ENCODE peak calls at places on chromosomes 7 and 10, in nine cellular contexts. S is CD8-positive, alpha-beta T cell; G is fibroblast of the aortic adventitia; V is AG09309; Z is cardiac fibroblast; Y is PC-3; U is BE2C; O is fibroblast of mammary gland; D is fibroblast of pulmonary artery. C is an unnamed sample.

GRCh38 chr10:117541909-117542705 is 439 bp upstream of the EMX2 start:
- DNase-seq in S (no peak), G (peak), V (peak), Z (peak), Y (no peak), U (peak), O (peak), D (peak), C (peak)

GRCh38 chr10:58998924-58999713 is 177.3 kb upstream of the PHYHIPL start:
- DNase-seq in S (no peak), G (peak), V (no peak), Z (no peak), Y (no peak), U (no peak), O (peak), D (no peak), C (peak)

GRCh38 chr10:78634835-78635234 is 433.9 kb upstream of the ZMIZ1 start:
- DNase-seq in S (no peak), G (peak), V (no peak), Z (no peak), Y (no peak), U (no peak), O (no peak), D (peak), C (peak)

GRCh38 chr7:70734436-70734835 is 397.5 kb upstream of the GALNT17 start:
- DNase-seq in S (no peak), G (peak), V (peak), Z (no peak), Y (no peak), U (no peak), O (no peak), D (no peak), C (no peak)

GRCh38 chr7:4765776-4766490 is 9.5 kb upstream of the AP5Z1 start:
- DNase-seq in S (no peak), G (no peak), V (no peak), Z (no peak), Y (no peak), U (no peak), O (no peak), D (no peak), C (no peak)

GRCh38 chr10:34092891-34093290 is 722.2 kb downstream of the PARD3 start:
- DNase-seq in S (no peak), G (peak), V (peak), Z (peak), Y (peak), U (no peak), O (peak), D (no peak), C (peak)

GRCh38 chr10:79413196-79413595 is 32.2 kb downstream of the ZCCHC24 start:
- DNase-seq in S (no peak), G (no peak), V (no peak), Z (peak), Y (peak), U (no peak), O (peak), D (no peak), C (no peak)

GRCh38 chr7:137109966-137110930 is 233.3 kb downstream of the PTN start:
- DNase-seq in S (no peak), G (peak), V (no peak), Z (peak), Y (peak), U (peak), O (peak), D (peak), C (peak)

GRCh38 chr7:153193144-153193595 is 433.6 kb downstream of the ACTR3B start:
- DNase-seq in S (no peak), G (no peak), V (no peak), Z (peak), Y (peak), U (peak), O (no peak), D (no peak), C (no peak)

DNA sequence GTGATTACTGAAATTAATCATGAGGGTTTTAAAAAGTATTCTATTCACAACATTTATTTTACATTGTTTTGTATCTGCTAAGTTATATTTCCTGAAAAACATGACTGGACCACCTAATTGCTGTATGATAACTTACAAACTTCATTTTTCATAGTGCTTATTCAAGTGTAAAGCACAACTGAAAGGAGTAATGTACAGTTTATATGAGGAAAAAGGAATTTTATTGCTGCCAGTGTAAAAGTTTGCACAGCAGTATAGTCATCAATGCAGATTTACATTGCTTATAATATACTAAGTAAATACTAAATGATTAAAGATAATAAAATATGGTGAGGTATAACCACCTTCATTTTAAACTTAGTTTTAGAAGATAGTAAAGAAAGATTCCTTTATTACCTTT is 4.0 kb downstream of the PTEN start:
- DNase-seq in S (no peak), G (no peak), V (no peak), Z (no peak), Y (peak), U (no peak), O (no peak), D (no peak), C (no peak)
- H3K4me3 ChIP-seq in S (peak), G (peak), V (peak), Z (peak), Y (peak), U (peak), O (peak), D (peak), C (peak)

GRCh38 chr10:3935933-3936359 is 150.9 kb upstream of the KLF6 start:
- DNase-seq in S (no peak), G (no peak), V (no peak), Z (peak), Y (peak), U (no peak), O (no peak), D (peak), C (peak)

GRCh38 chr10:3936422-3937040 is 151.5 kb upstream of the KLF6 start:
- DNase-seq in S (no peak), G (no peak), V (no peak), Z (no peak), Y (no peak), U (no peak), O (no peak), D (no peak), C (no peak)

GRCh38 chr10:3933733-3934132 is 148.7 kb upstream of the KLF6 start:
- DNase-seq in S (no peak), G (no peak), V (no peak), Z (no peak), Y (no peak), U (no peak), O (no peak), D (no peak), C (no peak)

GRCh38 chr10:3932597-3933380 is 147.8 kb upstream of the KLF6 start:
- DNase-seq in S (no peak), G (no peak), V (no peak), Z (no peak), Y (no peak), U (no peak), O (no peak), D (no peak), C (no peak)

DNA sequence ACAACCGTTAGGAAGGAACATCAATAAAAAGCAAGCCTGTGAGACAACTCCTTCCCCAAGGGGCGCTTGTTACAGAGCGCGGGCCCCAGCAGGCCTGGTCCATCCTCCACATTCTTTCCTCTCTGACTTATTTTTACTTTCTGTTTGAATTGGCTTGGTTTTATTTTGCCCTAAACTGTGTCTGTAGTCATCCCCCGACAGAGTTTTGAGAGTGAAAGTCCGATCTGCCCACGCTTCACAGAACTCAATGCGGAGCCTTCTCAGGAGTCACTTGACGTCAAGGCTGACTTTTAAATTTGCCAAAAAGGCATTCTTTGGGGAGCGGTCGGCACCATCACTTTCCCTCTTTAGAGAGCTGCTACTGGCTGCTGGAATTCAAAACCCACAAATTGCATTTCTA is 150.1 kb upstream of the KLF6 start:
- DNase-seq in S (no peak), G (peak), V (peak), Z (peak), Y (no peak), U (no peak), O (peak), D (peak), C (peak)
- TF ChIP-seq CTCF in S (no peak), G (peak), V (peak), Z (peak), Y (no peak), U (no peak), O (peak), D (peak), C (peak)

GRCh38 chr10:62635127-62635526 is 169.4 kb upstream of the ADO start:
- DNase-seq in S (no peak), G (no peak), V (no peak), Z (no peak), Y (no peak), U (no peak), O (no peak), D (no peak), C (no peak)

GRCh38 chr10:62636825-62637248 is 167.7 kb upstream of the ADO start:
- DNase-seq in S (peak), G (no peak), V (no peak), Z (no peak), Y (peak), U (no peak), O (no peak), D (no peak), C (no peak)

GRCh38 chr10:62638062-62638477 is 166.4 kb upstream of the ADO start:
- DNase-seq in S (peak), G (peak), V (no peak), Z (peak), Y (no peak), U (no peak), O (peak), D (peak), C (peak)

GRCh38 chr10:62639139-62639538 is 165.4 kb upstream of the ADO start:
- DNase-seq in S (no peak), G (no peak), V (no peak), Z (no peak), Y (no peak), U (no peak), O (no peak), D (no peak), C (no peak)

GRCh38 chr10:62637249-62638061 is 167.1 kb upstream of the ADO start:
- DNase-seq in S (peak), G (peak), V (no peak), Z (peak), Y (peak), U (no peak), O (peak), D (peak), C (peak)
- H3K4me3 ChIP-seq in S (peak), G (peak), V (peak), Z (peak), Y (peak), U (no peak), O (no peak), D (peak), C (peak)

GRCh38 chr7:51366930-51367613 is 50.5 kb upstream of the COBL start:
- DNase-seq in S (no peak), G (peak), V (peak), Z (peak), Y (peak), U (peak), O (peak), D (peak), C (peak)

GRCh38 chr7:51374936-51375335 is 58.3 kb upstream of the COBL start:
- DNase-seq in S (no peak), G (no peak), V (no peak), Z (no peak), Y (peak), U (no peak), O (no peak), D (no peak), C (no peak)

GRCh38 chr7:51366172-51366728 is 49.6 kb upstream of the COBL start:
- DNase-seq in S (no peak), G (no peak), V (no peak), Z (no peak), Y (no peak), U (no peak), O (no peak), D (no peak), C (no peak)

GRCh38 chr7:51367614-51367968 is 51.0 kb upstream of the COBL start:
- DNase-seq in S (no peak), G (no peak), V (no peak), Z (no peak), Y (no peak), U (no peak), O (no peak), D (no peak), C (no peak)

DNA sequence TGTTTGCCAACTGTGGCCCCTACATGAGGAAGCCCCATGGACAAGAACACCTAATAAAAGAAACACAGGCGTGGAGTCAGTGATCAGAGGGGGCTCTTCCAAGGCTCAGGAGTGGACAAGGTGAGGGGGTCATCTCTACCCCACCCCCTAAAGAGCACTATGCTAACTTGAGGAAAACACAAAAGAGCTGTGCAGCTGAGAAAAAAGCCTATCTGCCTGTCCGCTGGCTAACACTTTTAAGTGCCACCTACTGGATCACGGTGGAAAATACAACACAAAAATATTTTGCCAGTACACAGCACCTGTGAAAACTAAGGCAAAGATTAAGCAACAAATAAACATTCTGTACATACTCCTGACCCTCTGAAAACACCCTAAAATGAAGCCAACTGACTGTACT is 53.1 kb upstream of the COBL start:
- DNase-seq in S (no peak), G (peak), V (no peak), Z (peak), Y (peak), U (no peak), O (no peak), D (peak), C (no peak)
- TF ChIP-seq CTCF in S (no peak), G (peak), V (peak), Z (peak), Y (peak), U (peak), O (peak), D (peak), C (peak)

GRCh38 chr10:68957654-68958053 is 1.7 kb downstream of the DDX21 start:
- DNase-seq in S (no peak), G (peak), V (no peak), Z (peak), Y (peak), U (no peak), O (peak), D (peak), C (peak)
- H3K4me3 ChIP-seq in S (peak), G (peak), V (peak), Z (peak), Y (peak), U (peak), O (peak), D (peak), C (peak)

DNA sequence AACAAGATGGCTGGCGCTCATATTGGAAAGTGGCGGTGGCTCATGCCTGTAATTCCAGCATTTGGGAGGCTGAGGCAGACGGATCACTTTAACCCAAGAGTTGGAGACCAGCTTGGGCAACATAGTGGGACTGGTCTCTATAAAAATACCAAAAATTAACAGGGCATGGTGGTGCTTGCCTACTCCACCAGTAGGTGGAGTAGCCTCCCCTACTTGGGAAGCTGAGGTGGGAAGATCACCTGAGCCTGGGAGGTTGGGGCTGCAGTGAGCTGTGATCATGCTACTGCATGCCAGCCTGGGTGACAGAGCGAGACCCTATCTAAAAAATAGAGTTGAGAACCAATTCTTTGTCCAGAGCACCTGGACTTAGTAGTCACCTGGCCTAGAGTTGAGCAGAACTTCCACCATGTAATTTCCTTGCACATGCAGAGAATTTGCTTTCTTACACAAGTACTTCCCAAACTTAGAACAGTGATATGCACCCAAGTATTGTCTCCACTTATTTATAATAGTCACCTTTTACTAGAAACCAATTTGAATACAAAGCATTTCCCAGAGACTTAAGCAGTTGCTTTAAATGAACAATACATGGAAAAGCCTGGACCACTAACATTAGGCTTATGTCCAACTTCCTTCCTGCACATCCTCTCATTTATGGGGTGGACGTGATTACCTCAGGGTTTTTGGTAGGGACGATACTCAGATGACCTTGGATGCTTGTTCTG is 15.9 kb downstream of the LAMB4 start:
- DNase-seq in S (no peak), G (no peak), V (no peak), Z (peak), Y (peak), U (peak), O (no peak), D (peak), C (no peak)
- TF ChIP-seq CTCF in S (peak), G (peak), V (peak), Z (peak), Y (peak), U (peak), O (peak), D (peak), C (peak)

GRCh38 chr7:25859412-25859704 is 292.6 kb upstream of the NFE2L3 start:
- DNase-seq in S (no peak), G (no peak), V (no peak), Z (no peak), Y (no peak), U (no peak), O (no peak), D (no peak), C (no peak)

GRCh38 chr7:25857376-25858067 is 294.5 kb upstream of the NFE2L3 start:
- DNase-seq in S (no peak), G (no peak), V (no peak), Z (peak), Y (peak), U (no peak), O (peak), D (no peak), C (peak)

GRCh38 chr7:25858562-25859411 is 293.2 kb upstream of the NFE2L3 start:
- DNase-seq in S (no peak), G (no peak), V (no peak), Z (no peak), Y (no peak), U (no peak), O (no peak), D (no peak), C (no peak)

GRCh38 chr7:25859732-25860131 is 292.3 kb upstream of the NFE2L3 start:
- DNase-seq in S (no peak), G (no peak), V (no peak), Z (no peak), Y (no peak), U (no peak), O (no peak), D (no peak), C (no peak)

DNA sequence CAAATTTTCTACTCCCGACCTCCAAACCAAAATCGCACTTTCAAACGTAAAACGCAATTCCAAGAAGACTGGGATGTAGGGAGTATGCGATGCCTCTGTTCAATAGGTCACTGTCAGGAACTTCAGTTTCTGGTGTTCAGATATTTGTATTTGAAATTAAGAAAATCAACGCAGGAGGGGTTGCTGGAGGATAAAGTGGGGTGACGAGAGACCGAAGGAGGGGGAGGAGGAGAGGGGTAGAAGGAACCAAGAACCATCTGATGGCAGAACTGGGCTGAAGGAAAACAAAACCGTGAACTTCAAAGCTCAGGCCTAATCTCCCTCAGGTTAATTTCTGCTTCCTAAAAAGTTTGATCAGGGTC is 293.8 kb upstream of the NFE2L3 start:
- DNase-seq in S (no peak), G (no peak), V (no peak), Z (no peak), Y (no peak), U (no peak), O (no peak), D (no peak), C (no peak)
- H3K4me3 ChIP-seq in S (no peak), G (no peak), V (no peak), Z (no peak), Y (peak), U (no peak), O (no peak), D (no peak), C (no peak)

GRCh38 chr10:3069876-3070275 is 2.5 kb downstream of the PFKP start:
- DNase-seq in S (no peak), G (no peak), V (no peak), Z (no peak), Y (no peak), U (no peak), O (no peak), D (no peak), C (no peak)

GRCh38 chr10:3068968-3069737 is 1.8 kb downstream of the PFKP start:
- DNase-seq in S (no peak), G (no peak), V (no peak), Z (no peak), Y (no peak), U (peak), O (no peak), D (peak), C (peak)

GRCh38 chr10:3067859-3068179 is 471 bp downstream of the PFKP start:
- DNase-seq in S (no peak), G (no peak), V (no peak), Z (no peak), Y (no peak), U (no peak), O (no peak), D (no peak), C (no peak)

GRCh38 chr10:3067045-3067858 is at the start of gene PFKP:
- DNase-seq in S (peak), G (no peak), V (no peak), Z (no peak), Y (no peak), U (peak), O (no peak), D (no peak), C (no peak)

DNA sequence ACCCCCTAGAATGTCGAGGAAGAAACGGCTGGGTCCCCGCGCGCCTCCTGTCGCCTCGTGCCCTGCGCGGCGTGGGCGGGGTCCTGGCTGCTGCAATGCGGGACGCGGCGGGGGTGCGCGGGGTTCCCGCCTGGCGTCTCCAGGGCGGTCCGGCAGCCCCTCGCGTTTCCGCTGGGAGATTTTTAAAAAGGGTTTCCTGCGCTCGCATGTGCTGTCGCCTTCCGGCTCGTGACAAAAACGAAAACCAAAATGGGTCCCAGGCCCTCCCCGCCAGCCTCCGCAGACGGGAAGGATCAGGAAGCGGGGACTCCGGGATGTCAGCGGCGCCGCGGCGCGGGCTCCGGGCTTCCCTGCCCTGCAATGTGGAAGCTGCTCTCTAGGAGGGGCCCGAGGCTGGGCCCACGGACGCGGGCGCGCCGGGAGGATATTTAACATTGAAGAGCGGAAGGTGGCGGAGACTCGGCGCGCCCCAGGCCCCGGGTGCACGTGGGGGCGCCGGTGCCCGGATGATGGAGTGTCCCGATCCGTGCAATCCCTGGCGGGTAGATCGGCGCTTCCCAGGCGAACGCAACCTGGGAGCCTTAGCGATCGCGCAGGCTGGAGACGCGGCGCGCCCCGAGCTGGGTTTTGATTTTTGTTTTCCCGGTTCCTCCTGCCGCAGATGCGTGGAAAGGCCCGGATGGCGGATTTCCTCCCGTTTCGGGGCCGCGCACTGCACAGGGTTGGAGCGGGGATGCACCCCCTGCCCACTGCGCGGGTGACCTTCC is 1.0 kb downstream of the PFKP start:
- DNase-seq in S (peak), G (peak), V (no peak), Z (peak), Y (peak), U (peak), O (peak), D (peak), C (peak)
- TF ChIP-seq CTCF in S (no peak), G (peak), V (peak), Z (peak), Y (no peak), U (peak), O (peak), D (peak), C (peak)

GRCh38 chr7:121328508-121329459 is at the start of gene WNT16:
- DNase-seq in S (no peak), G (no peak), V (no peak), Z (no peak), Y (no peak), U (peak), O (no peak), D (no peak), C (no peak)
- H3K4me3 ChIP-seq in S (no peak), G (peak), V (peak), Z (peak), Y (no peak), U (no peak), O (peak), D (peak), C (peak)

C was measured in AG10803.